ENCODE peak calls at places on chromosomes 4 and X, in eight cellular contexts. One of them, this sample, is unnamed.

GRCh38 chr4:20431422-20432014 is 179.8 kb downstream of the SLIT2 start:
- DNase-seq in A549: no peak
- DNase-seq in HCT116: no peak
- DNase-seq in K562: no peak
- DNase-seq in H1: no peak
- DNase-seq in HepG2: no peak
- DNase-seq in SK-N-SH: no peak
- DNase-seq in GM12878: no peak
- DNase-seq in this sample: peak; percentile 43

GRCh38 chrX:39519213-39519544 is 578.6 kb downstream of the BCOR start:
- DNase-seq in A549: no peak
- DNase-seq in HCT116: no peak
- DNase-seq in K562: no peak
- DNase-seq in H1: no peak
- DNase-seq in HepG2: no peak
- DNase-seq in SK-N-SH: peak; percentile 45
- DNase-seq in GM12878: no peak
- DNase-seq in this sample: peak; percentile 1

GRCh38 chr4:38598489-38598888 is 65.5 kb upstream of the KLF3 start:
- DNase-seq in A549: no peak
- DNase-seq in HCT116: no peak
- DNase-seq in K562: no peak
- DNase-seq in H1: no peak
- DNase-seq in HepG2: no peak
- DNase-seq in SK-N-SH: no peak
- DNase-seq in GM12878: no peak
- DNase-seq in this sample: no peak

GRCh38 chrX:45714864-45715263 is 514.2 kb upstream of the DIPK2B start:
- DNase-seq in A549: peak; percentile 22
- DNase-seq in HCT116: peak; percentile 82
- DNase-seq in K562: no peak
- DNase-seq in H1: no peak
- DNase-seq in HepG2: no peak
- DNase-seq in SK-N-SH: no peak
- DNase-seq in GM12878: peak; percentile 7
- DNase-seq in this sample: peak; percentile 81

GRCh38 chrX:16671005-16671404 is 21.0 kb downstream of the S100G start:
- DNase-seq in A549: peak; percentile 42
- DNase-seq in HCT116: peak; percentile 12
- DNase-seq in K562: peak; percentile 42
- DNase-seq in H1: no peak
- DNase-seq in HepG2: peak; percentile 5
- DNase-seq in SK-N-SH: peak; percentile 60
- DNase-seq in GM12878: no peak
- DNase-seq in this sample: peak; percentile 56

GRCh38 chr4:21097026-21097425 is 396.8 kb downstream of the PACRGL start:
- DNase-seq in A549: no peak
- DNase-seq in HCT116: no peak
- DNase-seq in K562: no peak
- DNase-seq in H1: no peak
- DNase-seq in HepG2: no peak
- DNase-seq in SK-N-SH: no peak
- DNase-seq in GM12878: no peak
- DNase-seq in this sample: peak; percentile 78

GRCh38 chr4:149512489-149512888 is 303.2 kb downstream of the IQCM start:
- DNase-seq in A549: no peak
- DNase-seq in HCT116: no peak
- DNase-seq in K562: no peak
- DNase-seq in H1: no peak
- DNase-seq in HepG2: no peak
- DNase-seq in SK-N-SH: no peak
- DNase-seq in GM12878: no peak
- DNase-seq in this sample: no peak

GRCh38 chr4:149306537-149306936 is 509.1 kb downstream of the IQCM start:
- DNase-seq in A549: no peak
- DNase-seq in HCT116: no peak
- DNase-seq in K562: no peak
- DNase-seq in H1: no peak
- DNase-seq in HepG2: no peak
- DNase-seq in SK-N-SH: no peak
- DNase-seq in GM12878: no peak
- DNase-seq in this sample: no peak

GRCh38 chr4:168711197-168712120 is 214.6 kb downstream of the PALLD start:
- DNase-seq in A549: no peak
- DNase-seq in HCT116: no peak
- DNase-seq in K562: no peak
- DNase-seq in H1: no peak
- DNase-seq in HepG2: no peak
- DNase-seq in SK-N-SH: no peak
- DNase-seq in GM12878: no peak
- DNase-seq in this sample: peak; percentile 70

GRCh38 chrX:29555465-29556091 is 659.8 kb upstream of the MAGEB2 start:
- DNase-seq in A549: no peak
- DNase-seq in HCT116: no peak
- DNase-seq in K562: no peak
- DNase-seq in H1: no peak
- DNase-seq in HepG2: no peak
- DNase-seq in SK-N-SH: no peak
- DNase-seq in GM12878: peak; percentile 93
- DNase-seq in this sample: no peak

GRCh38 chr4:117429061-117429460 is 343.7 kb upstream of the TRAM1L1 start:
- DNase-seq in A549: no peak
- DNase-seq in HCT116: no peak
- DNase-seq in K562: no peak
- DNase-seq in H1: peak; percentile 5
- DNase-seq in HepG2: no peak
- DNase-seq in SK-N-SH: no peak
- DNase-seq in GM12878: no peak
- DNase-seq in this sample: no peak

GRCh38 chrX:136166221-136166855 is 19.0 kb downstream of the FHL1 start:
- DNase-seq in A549: no peak
- DNase-seq in HCT116: no peak
- DNase-seq in K562: peak; percentile 15
- DNase-seq in H1: no peak
- DNase-seq in HepG2: no peak
- DNase-seq in SK-N-SH: no peak
- DNase-seq in GM12878: no peak
- DNase-seq in this sample: no peak

GRCh38 chr4:155473420-155474095 is 96.8 kb upstream of the MAP9 start:
- DNase-seq in A549: no peak
- DNase-seq in HCT116: no peak
- DNase-seq in K562: no peak
- DNase-seq in H1: no peak
- DNase-seq in HepG2: no peak
- DNase-seq in SK-N-SH: no peak
- DNase-seq in GM12878: no peak
- DNase-seq in this sample: peak; percentile 93

GRCh38 chr4:91058345-91058744 is 931.2 kb downstream of the CCSER1 start:
- DNase-seq in A549: no peak
- DNase-seq in HCT116: no peak
- DNase-seq in K562: no peak
- DNase-seq in H1: no peak
- DNase-seq in HepG2: no peak
- DNase-seq in SK-N-SH: no peak
- DNase-seq in GM12878: no peak
- DNase-seq in this sample: no peak

GRCh38 chr4:2330119-2331042 is 68.5 kb upstream of the MXD4 start:
- DNase-seq in A549: peak; percentile 27
- DNase-seq in HCT116: peak; percentile 40
- DNase-seq in K562: no peak
- DNase-seq in H1: no peak
- DNase-seq in HepG2: no peak
- DNase-seq in SK-N-SH: no peak
- DNase-seq in GM12878: no peak
- DNase-seq in this sample: peak; percentile 71

GRCh38 chr4:4413373-4413725 is 26.4 kb downstream of the NSG1 start:
- DNase-seq in A549: no peak
- DNase-seq in HCT116: no peak
- DNase-seq in K562: no peak
- DNase-seq in H1: no peak
- DNase-seq in HepG2: no peak
- DNase-seq in SK-N-SH: no peak
- DNase-seq in GM12878: no peak
- DNase-seq in this sample: no peak

GRCh38 chrX:6685489-6685888 is 150.6 kb upstream of the VCX3A start:
- DNase-seq in A549: no peak
- DNase-seq in HCT116: no peak
- DNase-seq in K562: no peak
- DNase-seq in H1: no peak
- DNase-seq in HepG2: no peak
- DNase-seq in SK-N-SH: no peak
- DNase-seq in GM12878: no peak
- DNase-seq in this sample: no peak

GRCh38 chr4:136709897-136710296 is 822.4 kb downstream of the PCDH18 start:
- DNase-seq in A549: no peak
- DNase-seq in HCT116: no peak
- DNase-seq in K562: no peak
- DNase-seq in H1: no peak
- DNase-seq in HepG2: no peak
- DNase-seq in SK-N-SH: no peak
- DNase-seq in GM12878: no peak
- DNase-seq in this sample: no peak

GRCh38 chrX:12701625-12702024 is 89.6 kb upstream of the PRPS2 start:
- DNase-seq in A549: peak; percentile 83
- DNase-seq in HCT116: peak; percentile 62
- DNase-seq in K562: peak; percentile 58
- DNase-seq in H1: peak; percentile 9
- DNase-seq in HepG2: peak; percentile 37
- DNase-seq in SK-N-SH: peak; percentile 50
- DNase-seq in GM12878: peak; percentile 12
- DNase-seq in this sample: peak; percentile 46

GRCh38 chr4:6770581-6771228 is 11.8 kb upstream of the KIAA0232 start:
- DNase-seq in A549: no peak
- DNase-seq in HCT116: no peak
- DNase-seq in K562: no peak
- DNase-seq in H1: no peak
- DNase-seq in HepG2: no peak
- DNase-seq in SK-N-SH: no peak
- DNase-seq in GM12878: no peak
- DNase-seq in this sample: no peak

GRCh38 chr4:6771229-6771671 is 11.3 kb upstream of the KIAA0232 start:
- DNase-seq in A549: no peak
- DNase-seq in HCT116: no peak
- DNase-seq in K562: no peak
- DNase-seq in H1: no peak
- DNase-seq in HepG2: no peak
- DNase-seq in SK-N-SH: no peak
- DNase-seq in GM12878: no peak
- DNase-seq in this sample: no peak

GRCh38 chr4:6772223-6772928 is 10.2 kb upstream of the KIAA0232 start:
- DNase-seq in A549: no peak
- DNase-seq in HCT116: no peak
- DNase-seq in K562: no peak
- DNase-seq in H1: no peak
- DNase-seq in HepG2: no peak
- DNase-seq in SK-N-SH: no peak
- DNase-seq in GM12878: no peak
- DNase-seq in this sample: no peak

GRCh38 chr4:6773616-6774540 is 8.6 kb upstream of the KIAA0232 start:
- DNase-seq in A549: no peak
- DNase-seq in HCT116: no peak
- DNase-seq in K562: no peak
- DNase-seq in H1: no peak
- DNase-seq in HepG2: peak; percentile 90
- DNase-seq in SK-N-SH: no peak
- DNase-seq in GM12878: no peak
- DNase-seq in this sample: no peak

GRCh38 chr4:6773106-6773505 is 9.4 kb upstream of the KIAA0232 start:
- DNase-seq in A549: no peak
- DNase-seq in HCT116: no peak
- DNase-seq in K562: no peak
- DNase-seq in H1: no peak
- DNase-seq in HepG2: no peak
- DNase-seq in SK-N-SH: no peak
- DNase-seq in GM12878: no peak
- DNase-seq in this sample: no peak
- TF ChIP-seq MAX in A549: no peak
- TF ChIP-seq MAX in HCT116: no peak
- TF ChIP-seq MAX in K562: no peak
- TF ChIP-seq MAX in H1: no peak
- TF ChIP-seq MAX in HepG2: peak; percentile 28
- TF ChIP-seq MAX in SK-N-SH: no peak
- TF ChIP-seq MAX in GM12878: no peak
- TF ChIP-seq MAX in this sample: no peak

GRCh38 chr4:16116019-16116418 is 32.2 kb upstream of the PROM1 start:
- DNase-seq in A549: no peak
- DNase-seq in HCT116: no peak
- DNase-seq in K562: no peak
- DNase-seq in H1: no peak
- DNase-seq in HepG2: no peak
- DNase-seq in SK-N-SH: no peak
- DNase-seq in GM12878: no peak
- DNase-seq in this sample: no peak
- H3K4me2 ChIP-seq in A549: no peak overlapping the region
- H3K4me2 ChIP-seq in HCT116: no peak overlapping the region
- H3K4me2 ChIP-seq in K562: no peak overlapping the region
- H3K4me2 ChIP-seq in H1: no peak overlapping the region
- H3K4me2 ChIP-seq in HepG2: peak overlapping the region; percentile 74
- H3K4me2 ChIP-seq in SK-N-SH: no peak overlapping the region
- H3K4me2 ChIP-seq in GM12878: no peak overlapping the region
- H3K4me2 ChIP-seq in this sample: no peak overlapping the region

GRCh38 chr4:48254381-48255072 is 15.1 kb downstream of the TEC start:
- DNase-seq in A549: no peak
- DNase-seq in HCT116: no peak
- DNase-seq in K562: no peak
- DNase-seq in H1: no peak
- DNase-seq in HepG2: no peak
- DNase-seq in SK-N-SH: no peak
- DNase-seq in GM12878: no peak
- DNase-seq in this sample: no peak
- TF ChIP-seq MAX in A549: no peak
- TF ChIP-seq MAX in HCT116: no peak
- TF ChIP-seq MAX in K562: no peak
- TF ChIP-seq MAX in H1: no peak
- TF ChIP-seq MAX in HepG2: no peak
- TF ChIP-seq MAX in SK-N-SH: peak; percentile 22
- TF ChIP-seq MAX in GM12878: no peak
- TF ChIP-seq MAX in this sample: no peak

GRCh38 chrX:18883234-18883960 is 100.5 kb downstream of the PHKA2 start:
- DNase-seq in A549: peak; percentile 56
- DNase-seq in HCT116: no peak
- DNase-seq in K562: no peak
- DNase-seq in H1: no peak
- DNase-seq in HepG2: peak; percentile 30
- DNase-seq in SK-N-SH: no peak
- DNase-seq in GM12878: no peak
- DNase-seq in this sample: no peak

GRCh38 chrX:18884916-18885315 is 99.0 kb downstream of the PHKA2 start:
- DNase-seq in A549: no peak
- DNase-seq in HCT116: no peak
- DNase-seq in K562: no peak
- DNase-seq in H1: no peak
- DNase-seq in HepG2: no peak
- DNase-seq in SK-N-SH: no peak
- DNase-seq in GM12878: no peak
- DNase-seq in this sample: no peak

GRCh38 chrX:18885317-18886004 is 98.5 kb downstream of the PHKA2 start:
- DNase-seq in A549: no peak
- DNase-seq in HCT116: no peak
- DNase-seq in K562: no peak
- DNase-seq in H1: no peak
- DNase-seq in HepG2: no peak
- DNase-seq in SK-N-SH: no peak
- DNase-seq in GM12878: peak; percentile 8
- DNase-seq in this sample: peak; percentile 31

GRCh38 chrX:18886005-18886343 is 97.9 kb downstream of the PHKA2 start:
- DNase-seq in A549: no peak
- DNase-seq in HCT116: no peak
- DNase-seq in K562: no peak
- DNase-seq in H1: no peak
- DNase-seq in HepG2: no peak
- DNase-seq in SK-N-SH: no peak
- DNase-seq in GM12878: no peak
- DNase-seq in this sample: no peak

GRCh38 chrX:18883961-18884765 is 99.8 kb downstream of the PHKA2 start:
- DNase-seq in A549: no peak
- DNase-seq in HCT116: no peak
- DNase-seq in K562: no peak
- DNase-seq in H1: no peak
- DNase-seq in HepG2: no peak
- DNase-seq in SK-N-SH: no peak
- DNase-seq in GM12878: no peak
- DNase-seq in this sample: no peak
- H3K4me2 ChIP-seq in A549: no peak overlapping the region
- H3K4me2 ChIP-seq in HCT116: no peak overlapping the region
- H3K4me2 ChIP-seq in K562: no peak overlapping the region
- H3K4me2 ChIP-seq in H1: no peak overlapping the region
- H3K4me2 ChIP-seq in HepG2: no peak overlapping the region
- H3K4me2 ChIP-seq in SK-N-SH: no peak overlapping the region
- H3K4me2 ChIP-seq in GM12878: no peak overlapping the region
- H3K4me2 ChIP-seq in this sample: no peak overlapping the region